ENCODE peak calls at places on chromosome 21, in seven cellular contexts. One of them, this sample, is unnamed.

GRCh38 chr21:33434770-33435360 is 31.7 kb downstream of the IFNGR2 start:
- DNase-seq in stimulated activated CD8-positive, alpha-beta memory T cell treated with anti-CD3 and anti-CD28 coated beads, Interleukin-12 subunit alpha, Interleukin-12 subunit beta, amount 100 ng/mL, for 4 hours: no peak
- DNase-seq in stimulated activated CD4-positive, alpha-beta T cell treated with anti-CD3 and anti-CD28 coated beads, Interleukin-1b, Interleukin-23, amount 100 ng/mL, for 4 hours: peak; percentile 25
- DNase-seq in putamen: peak; percentile 58
- DNase-seq in left ventricle myocardium inferior: no peak
- DNase-seq in psoas muscle: no peak
- DNase-seq in cardiac fibroblast: peak; percentile 91
- DNase-seq in this sample: no peak

GRCh38 chr21:14438204-14438603 is 55.3 kb upstream of the HSPA13 start:
- DNase-seq in stimulated activated CD8-positive, alpha-beta memory T cell treated with anti-CD3 and anti-CD28 coated beads, Interleukin-12 subunit alpha, Interleukin-12 subunit beta, amount 100 ng/mL, for 4 hours: no peak
- DNase-seq in putamen: no peak
- DNase-seq in cardiac fibroblast: peak; percentile 3
- DNase-seq in stimulated activated CD4-positive, alpha-beta T cell treated with anti-CD3 and anti-CD28 coated beads, Interleukin-1b, Interleukin-23, amount 100 ng/mL, for 4 hours: no peak
- DNase-seq in left ventricle myocardium inferior: no peak
- DNase-seq in psoas muscle: no peak
- DNase-seq in this sample: no peak

GRCh38 chr21:35868869-35869223 is 191.5 kb downstream of the SETD4 start:
- DNase-seq in cardiac fibroblast: no peak
- DNase-seq in putamen: no peak
- DNase-seq in stimulated activated CD4-positive, alpha-beta T cell treated with anti-CD3 and anti-CD28 coated beads, Interleukin-1b, Interleukin-23, amount 100 ng/mL, for 4 hours: no peak
- DNase-seq in stimulated activated CD8-positive, alpha-beta memory T cell treated with anti-CD3 and anti-CD28 coated beads, Interleukin-12 subunit alpha, Interleukin-12 subunit beta, amount 100 ng/mL, for 4 hours: no peak
- DNase-seq in psoas muscle: no peak
- DNase-seq in left ventricle myocardium inferior: no peak
- DNase-seq in this sample: no peak

GRCh38 chr21:44927587-44928461 is 7.1 kb upstream of the ITGB2 start:
- DNase-seq in stimulated activated CD8-positive, alpha-beta memory T cell treated with anti-CD3 and anti-CD28 coated beads, Interleukin-12 subunit alpha, Interleukin-12 subunit beta, amount 100 ng/mL, for 4 hours: peak; percentile 86
- DNase-seq in left ventricle myocardium inferior: peak; percentile 46
- DNase-seq in psoas muscle: peak; percentile 44
- DNase-seq in putamen: peak; percentile 82
- DNase-seq in cardiac fibroblast: peak; percentile 56
- DNase-seq in stimulated activated CD4-positive, alpha-beta T cell treated with anti-CD3 and anti-CD28 coated beads, Interleukin-1b, Interleukin-23, amount 100 ng/mL, for 4 hours: peak; percentile 91
- DNase-seq in this sample: peak; percentile 58

GRCh38 chr21:32406405-32406804 is 6.1 kb upstream of the EVA1C start:
- DNase-seq in left ventricle myocardium inferior: no peak
- DNase-seq in stimulated activated CD8-positive, alpha-beta memory T cell treated with anti-CD3 and anti-CD28 coated beads, Interleukin-12 subunit alpha, Interleukin-12 subunit beta, amount 100 ng/mL, for 4 hours: no peak
- DNase-seq in cardiac fibroblast: peak; percentile 52
- DNase-seq in putamen: no peak
- DNase-seq in psoas muscle: no peak
- DNase-seq in stimulated activated CD4-positive, alpha-beta T cell treated with anti-CD3 and anti-CD28 coated beads, Interleukin-1b, Interleukin-23, amount 100 ng/mL, for 4 hours: no peak
- DNase-seq in this sample: no peak

GRCh38 chr21:15058718-15059316 is 6.0 kb downstream of the NRIP1 start:
- DNase-seq in left ventricle myocardium inferior: no peak
- DNase-seq in stimulated activated CD4-positive, alpha-beta T cell treated with anti-CD3 and anti-CD28 coated beads, Interleukin-1b, Interleukin-23, amount 100 ng/mL, for 4 hours: no peak
- DNase-seq in stimulated activated CD8-positive, alpha-beta memory T cell treated with anti-CD3 and anti-CD28 coated beads, Interleukin-12 subunit alpha, Interleukin-12 subunit beta, amount 100 ng/mL, for 4 hours: no peak
- DNase-seq in putamen: no peak
- DNase-seq in psoas muscle: no peak
- DNase-seq in cardiac fibroblast: peak; percentile 44
- DNase-seq in this sample: no peak

GRCh38 chr21:32812035-32812434 is 40.5 kb upstream of the PAXBP1 start:
- DNase-seq in psoas muscle: peak; percentile 58
- DNase-seq in cardiac fibroblast: no peak
- DNase-seq in stimulated activated CD8-positive, alpha-beta memory T cell treated with anti-CD3 and anti-CD28 coated beads, Interleukin-12 subunit alpha, Interleukin-12 subunit beta, amount 100 ng/mL, for 4 hours: no peak
- DNase-seq in left ventricle myocardium inferior: peak; percentile 76
- DNase-seq in putamen: no peak
- DNase-seq in stimulated activated CD4-positive, alpha-beta T cell treated with anti-CD3 and anti-CD28 coated beads, Interleukin-1b, Interleukin-23, amount 100 ng/mL, for 4 hours: no peak
- DNase-seq in this sample: no peak

GRCh38 chr21:31161157-31161556 is 122.9 kb upstream of the KRTAP19-8 start:
- DNase-seq in psoas muscle: no peak
- DNase-seq in stimulated activated CD4-positive, alpha-beta T cell treated with anti-CD3 and anti-CD28 coated beads, Interleukin-1b, Interleukin-23, amount 100 ng/mL, for 4 hours: no peak
- DNase-seq in left ventricle myocardium inferior: no peak
- DNase-seq in putamen: peak; percentile 81
- DNase-seq in cardiac fibroblast: no peak
- DNase-seq in stimulated activated CD8-positive, alpha-beta memory T cell treated with anti-CD3 and anti-CD28 coated beads, Interleukin-12 subunit alpha, Interleukin-12 subunit beta, amount 100 ng/mL, for 4 hours: no peak
- DNase-seq in this sample: no peak

GRCh38 chr21:36538761-36539160 is 58.8 kb upstream of the CLDN14 start:
- DNase-seq in cardiac fibroblast: no peak
- DNase-seq in putamen: no peak
- DNase-seq in psoas muscle: no peak
- DNase-seq in stimulated activated CD4-positive, alpha-beta T cell treated with anti-CD3 and anti-CD28 coated beads, Interleukin-1b, Interleukin-23, amount 100 ng/mL, for 4 hours: no peak
- DNase-seq in left ventricle myocardium inferior: no peak
- DNase-seq in stimulated activated CD8-positive, alpha-beta memory T cell treated with anti-CD3 and anti-CD28 coated beads, Interleukin-12 subunit alpha, Interleukin-12 subunit beta, amount 100 ng/mL, for 4 hours: no peak
- DNase-seq in this sample: no peak

GRCh38 chr21:26923986-26924385 is 42.9 kb downstream of the ADAMTS5 start:
- DNase-seq in stimulated activated CD4-positive, alpha-beta T cell treated with anti-CD3 and anti-CD28 coated beads, Interleukin-1b, Interleukin-23, amount 100 ng/mL, for 4 hours: no peak
- DNase-seq in stimulated activated CD8-positive, alpha-beta memory T cell treated with anti-CD3 and anti-CD28 coated beads, Interleukin-12 subunit alpha, Interleukin-12 subunit beta, amount 100 ng/mL, for 4 hours: no peak
- DNase-seq in psoas muscle: no peak
- DNase-seq in putamen: no peak
- DNase-seq in cardiac fibroblast: no peak
- DNase-seq in left ventricle myocardium inferior: no peak
- DNase-seq in this sample: no peak

GRCh38 chr21:42425603-42425985 is 21.9 kb downstream of the UBASH3A start:
- DNase-seq in stimulated activated CD8-positive, alpha-beta memory T cell treated with anti-CD3 and anti-CD28 coated beads, Interleukin-12 subunit alpha, Interleukin-12 subunit beta, amount 100 ng/mL, for 4 hours: no peak
- DNase-seq in psoas muscle: no peak
- DNase-seq in cardiac fibroblast: no peak
- DNase-seq in putamen: no peak
- DNase-seq in stimulated activated CD4-positive, alpha-beta T cell treated with anti-CD3 and anti-CD28 coated beads, Interleukin-1b, Interleukin-23, amount 100 ng/mL, for 4 hours: no peak
- DNase-seq in left ventricle myocardium inferior: no peak
- DNase-seq in this sample: no peak

GRCh38 chr21:38148046-38148445 is 108.7 kb upstream of the KCNJ15 start:
- DNase-seq in left ventricle myocardium inferior: no peak
- DNase-seq in stimulated activated CD8-positive, alpha-beta memory T cell treated with anti-CD3 and anti-CD28 coated beads, Interleukin-12 subunit alpha, Interleukin-12 subunit beta, amount 100 ng/mL, for 4 hours: no peak
- DNase-seq in cardiac fibroblast: no peak
- DNase-seq in psoas muscle: no peak
- DNase-seq in stimulated activated CD4-positive, alpha-beta T cell treated with anti-CD3 and anti-CD28 coated beads, Interleukin-1b, Interleukin-23, amount 100 ng/mL, for 4 hours: no peak
- DNase-seq in putamen: no peak
- DNase-seq in this sample: no peak

GRCh38 chr21:44261191-44261631 is 486 bp downstream of the DNMT3L start:
- DNase-seq in left ventricle myocardium inferior: no peak
- DNase-seq in stimulated activated CD4-positive, alpha-beta T cell treated with anti-CD3 and anti-CD28 coated beads, Interleukin-1b, Interleukin-23, amount 100 ng/mL, for 4 hours: no peak
- DNase-seq in putamen: no peak
- DNase-seq in stimulated activated CD8-positive, alpha-beta memory T cell treated with anti-CD3 and anti-CD28 coated beads, Interleukin-12 subunit alpha, Interleukin-12 subunit beta, amount 100 ng/mL, for 4 hours: no peak
- DNase-seq in psoas muscle: no peak
- DNase-seq in cardiac fibroblast: no peak
- DNase-seq in this sample: no peak

GRCh38 chr21:35275776-35276175 is 226.7 kb upstream of the RUNX1 start:
- DNase-seq in psoas muscle: no peak
- DNase-seq in putamen: no peak
- DNase-seq in stimulated activated CD8-positive, alpha-beta memory T cell treated with anti-CD3 and anti-CD28 coated beads, Interleukin-12 subunit alpha, Interleukin-12 subunit beta, amount 100 ng/mL, for 4 hours: no peak
- DNase-seq in stimulated activated CD4-positive, alpha-beta T cell treated with anti-CD3 and anti-CD28 coated beads, Interleukin-1b, Interleukin-23, amount 100 ng/mL, for 4 hours: no peak
- DNase-seq in cardiac fibroblast: no peak
- DNase-seq in left ventricle myocardium inferior: no peak
- DNase-seq in this sample: no peak

This sample was measured in SK-N-MC.